ENCODE peak calls at places on chromosomes 13 and 19, in five cellular contexts. One of them, this sample, is unnamed.

GRCh38 chr13:30479154-30479553 is 13.4 kb upstream of the HMGB1 start:
- DNase-seq in C1 segment of cervical spinal cord: no peak
- DNase-seq in NCI-H1930: no peak
- DNase-seq in naive thymus-derived CD8-positive, alpha-beta T cell: no peak
- DNase-seq in AG08395: no peak
- DNase-seq in this sample: no peak

GRCh38 chr13:40492511-40492910 is 173.9 kb downstream of the FOXO1 start:
- DNase-seq in NCI-H1930: no peak
- DNase-seq in naive thymus-derived CD8-positive, alpha-beta T cell: no peak
- DNase-seq in AG08395: no peak
- DNase-seq in C1 segment of cervical spinal cord: no peak
- DNase-seq in this sample: no peak

GRCh38 chr19:8355631-8356402 is 8.1 kb upstream of the ANGPTL4 start:
- DNase-seq in naive thymus-derived CD8-positive, alpha-beta T cell: no peak
- DNase-seq in NCI-H1930: no peak
- DNase-seq in AG08395: peak
- DNase-seq in C1 segment of cervical spinal cord: no peak
- DNase-seq in this sample: peak

GRCh38 chr13:33490461-33491327 is 205.1 kb upstream of the STARD13 start:
- DNase-seq in C1 segment of cervical spinal cord: no peak
- DNase-seq in naive thymus-derived CD8-positive, alpha-beta T cell: no peak
- DNase-seq in AG08395: peak
- DNase-seq in NCI-H1930: no peak
- DNase-seq in this sample: no peak

GRCh38 chr19:1855040-1855827 is 7.0 kb upstream of the REXO1 start:
- DNase-seq in NCI-H1930: no peak
- DNase-seq in AG08395: peak
- DNase-seq in C1 segment of cervical spinal cord: peak
- DNase-seq in naive thymus-derived CD8-positive, alpha-beta T cell: peak
- DNase-seq in this sample: peak

GRCh38 chr13:88294368-88294767 is 623.2 kb downstream of the SLITRK5 start:
- DNase-seq in NCI-H1930: no peak
- DNase-seq in C1 segment of cervical spinal cord: no peak
- DNase-seq in naive thymus-derived CD8-positive, alpha-beta T cell: no peak
- DNase-seq in AG08395: no peak
- DNase-seq in this sample: no peak

GRCh38 chr19:4525563-4526002 is 7.3 kb upstream of the PLIN4 start:
- DNase-seq in AG08395: no peak
- DNase-seq in C1 segment of cervical spinal cord: no peak
- DNase-seq in NCI-H1930: no peak
- DNase-seq in naive thymus-derived CD8-positive, alpha-beta T cell: no peak
- DNase-seq in this sample: no peak

GRCh38 chr13:111917901-111918300 is 149.0 kb upstream of the SOX1 start:
- DNase-seq in AG08395: no peak
- DNase-seq in naive thymus-derived CD8-positive, alpha-beta T cell: no peak
- DNase-seq in NCI-H1930: no peak
- DNase-seq in C1 segment of cervical spinal cord: no peak
- DNase-seq in this sample: no peak

GRCh38 chr13:42041017-42041683 is 7.3 kb upstream of the DGKH start:
- DNase-seq in NCI-H1930: peak
- DNase-seq in C1 segment of cervical spinal cord: no peak
- DNase-seq in AG08395: peak
- DNase-seq in naive thymus-derived CD8-positive, alpha-beta T cell: peak
- DNase-seq in this sample: no peak